ENCODE peak calls at places on chromosome 20, in nine cellular contexts. One of them, this sample, is unnamed. For H3K4me1, the result is how much of the 10 kb centered on the place peaks cover.

GRCh38 chr20:12098411-12098810 is 180.7 kb downstream of the BTBD3 start:
- DNase-seq in heart left ventricle: no peak
- DNase-seq in A549: no peak
- DNase-seq in CD8-positive, alpha-beta T cell: no peak
- DNase-seq in neural progenitor cell: no peak
- DNase-seq in effector memory CD4-positive, alpha-beta T cell: no peak
- DNase-seq in right atrium auricular region: no peak
- DNase-seq in GM23248: no peak
- DNase-seq in tibial artery: no peak
- DNase-seq in this sample: no peak

GRCh38 chr20:49583669-49584417 is 15.9 kb upstream of the PTGIS start:
- DNase-seq in tibial artery: peak
- DNase-seq in right atrium auricular region: peak
- DNase-seq in neural progenitor cell: no peak
- DNase-seq in GM23248: peak
- DNase-seq in heart left ventricle: peak
- DNase-seq in effector memory CD4-positive, alpha-beta T cell: no peak
- DNase-seq in CD8-positive, alpha-beta T cell: no peak
- DNase-seq in A549: peak
- DNase-seq in this sample: peak

GRCh38 chr20:5969348-5969935 is 19.0 kb downstream of the MCM8 start:
- DNase-seq in right atrium auricular region: no peak
- DNase-seq in effector memory CD4-positive, alpha-beta T cell: no peak
- DNase-seq in tibial artery: no peak
- DNase-seq in neural progenitor cell: peak
- DNase-seq in heart left ventricle: no peak
- DNase-seq in CD8-positive, alpha-beta T cell: no peak
- DNase-seq in GM23248: no peak
- DNase-seq in A549: no peak
- DNase-seq in this sample: no peak

GRCh38 chr20:36563415-36563814 is 10.0 kb upstream of the TGIF2 start:
- DNase-seq in GM23248: no peak
- DNase-seq in effector memory CD4-positive, alpha-beta T cell: no peak
- DNase-seq in neural progenitor cell: no peak
- DNase-seq in right atrium auricular region: no peak
- DNase-seq in CD8-positive, alpha-beta T cell: no peak
- DNase-seq in tibial artery: no peak
- DNase-seq in heart left ventricle: no peak
- DNase-seq in A549: no peak
- DNase-seq in this sample: no peak

GRCh38 chr20:14757728-14758127 is 420.3 kb upstream of the FLRT3 start:
- DNase-seq in GM23248: no peak
- DNase-seq in neural progenitor cell: peak
- DNase-seq in A549: no peak
- DNase-seq in effector memory CD4-positive, alpha-beta T cell: no peak
- DNase-seq in tibial artery: no peak
- DNase-seq in heart left ventricle: no peak
- DNase-seq in CD8-positive, alpha-beta T cell: no peak
- DNase-seq in right atrium auricular region: no peak
- DNase-seq in this sample: no peak

GRCh38 chr20:11906626-11907480 is 10.8 kb upstream of the BTBD3 start:
- DNase-seq in right atrium auricular region: no peak
- DNase-seq in A549: no peak
- DNase-seq in heart left ventricle: no peak
- DNase-seq in effector memory CD4-positive, alpha-beta T cell: no peak
- DNase-seq in tibial artery: no peak
- DNase-seq in CD8-positive, alpha-beta T cell: no peak
- DNase-seq in neural progenitor cell: no peak
- DNase-seq in GM23248: no peak
- DNase-seq in this sample: no peak

GRCh38 chr20:13231031-13231752 is 10.1 kb downstream of the ISM1 start:
- DNase-seq in GM23248: peak
- DNase-seq in heart left ventricle: no peak
- DNase-seq in right atrium auricular region: no peak
- DNase-seq in CD8-positive, alpha-beta T cell: peak
- DNase-seq in neural progenitor cell: no peak
- DNase-seq in effector memory CD4-positive, alpha-beta T cell: peak
- DNase-seq in tibial artery: no peak
- DNase-seq in A549: peak
- DNase-seq in this sample: no peak

GRCh38 chr20:59776626-59777320 is 156.7 kb downstream of the SYCP2 start:
- DNase-seq in A549: no peak
- DNase-seq in CD8-positive, alpha-beta T cell: no peak
- DNase-seq in tibial artery: peak
- DNase-seq in right atrium auricular region: peak
- DNase-seq in effector memory CD4-positive, alpha-beta T cell: no peak
- DNase-seq in heart left ventricle: peak
- DNase-seq in neural progenitor cell: no peak
- DNase-seq in GM23248: no peak
- DNase-seq in this sample: no peak

GRCh38 chr20:2468581-2469407 is 1.8 kb downstream of the SNRPB start:
- DNase-seq in tibial artery: no peak
- DNase-seq in neural progenitor cell: no peak
- DNase-seq in GM23248: peak
- DNase-seq in right atrium auricular region: no peak
- DNase-seq in heart left ventricle: no peak
- DNase-seq in A549: no peak
- DNase-seq in CD8-positive, alpha-beta T cell: no peak
- DNase-seq in effector memory CD4-positive, alpha-beta T cell: no peak
- DNase-seq in this sample: no peak

GRCh38 chr20:11195899-11196558 is 522.2 kb upstream of the JAG1 start:
- DNase-seq in right atrium auricular region: no peak
- DNase-seq in A549: peak
- DNase-seq in heart left ventricle: no peak
- DNase-seq in GM23248: peak
- DNase-seq in tibial artery: no peak
- DNase-seq in neural progenitor cell: no peak
- DNase-seq in effector memory CD4-positive, alpha-beta T cell: no peak
- DNase-seq in CD8-positive, alpha-beta T cell: no peak
- DNase-seq in this sample: peak

GRCh38 chr20:46010491-46011405 is 2.0 kb downstream of the MMP9 start:
- DNase-seq in heart left ventricle: no peak
- DNase-seq in neural progenitor cell: peak
- DNase-seq in effector memory CD4-positive, alpha-beta T cell: peak
- DNase-seq in CD8-positive, alpha-beta T cell: peak
- DNase-seq in tibial artery: no peak
- DNase-seq in right atrium auricular region: no peak
- DNase-seq in GM23248: peak
- DNase-seq in A549: no peak
- DNase-seq in this sample: no peak

GRCh38 chr20:53276143-53276542 is 304.0 kb downstream of the TSHZ2 start:
- DNase-seq in CD8-positive, alpha-beta T cell: no peak
- DNase-seq in effector memory CD4-positive, alpha-beta T cell: no peak
- DNase-seq in GM23248: peak
- DNase-seq in right atrium auricular region: no peak
- DNase-seq in A549: no peak
- DNase-seq in neural progenitor cell: no peak
- DNase-seq in tibial artery: no peak
- DNase-seq in heart left ventricle: no peak
- DNase-seq in this sample: no peak

GRCh38 chr20:14956538-14956937 is 619.1 kb upstream of the FLRT3 start:
- DNase-seq in neural progenitor cell: no peak
- DNase-seq in CD8-positive, alpha-beta T cell: no peak
- DNase-seq in A549: no peak
- DNase-seq in tibial artery: no peak
- DNase-seq in effector memory CD4-positive, alpha-beta T cell: no peak
- DNase-seq in GM23248: no peak
- DNase-seq in right atrium auricular region: no peak
- DNase-seq in heart left ventricle: no peak
- DNase-seq in this sample: no peak

GRCh38 chr20:9942736-9943135 is 92.1 kb upstream of the ANKEF1 start:
- DNase-seq in CD8-positive, alpha-beta T cell: no peak
- DNase-seq in right atrium auricular region: no peak
- DNase-seq in heart left ventricle: no peak
- DNase-seq in GM23248: no peak
- DNase-seq in effector memory CD4-positive, alpha-beta T cell: no peak
- DNase-seq in A549: no peak
- DNase-seq in neural progenitor cell: no peak
- DNase-seq in tibial artery: no peak
- DNase-seq in this sample: no peak

GRCh38 chr20:54525906-54526596 is 50.7 kb downstream of the DOK5 start:
- DNase-seq in GM23248: no peak
- DNase-seq in right atrium auricular region: no peak
- DNase-seq in heart left ventricle: no peak
- DNase-seq in CD8-positive, alpha-beta T cell: no peak
- DNase-seq in neural progenitor cell: peak
- DNase-seq in effector memory CD4-positive, alpha-beta T cell: no peak
- DNase-seq in A549: no peak
- DNase-seq in tibial artery: no peak
- DNase-seq in this sample: no peak

GRCh38 chr20:33576432-33576883 is 85.7 kb upstream of the C20orf144 start:
- DNase-seq in GM23248: no peak
- DNase-seq in heart left ventricle: no peak
- DNase-seq in effector memory CD4-positive, alpha-beta T cell: no peak
- DNase-seq in right atrium auricular region: no peak
- DNase-seq in CD8-positive, alpha-beta T cell: no peak
- DNase-seq in tibial artery: no peak
- DNase-seq in neural progenitor cell: no peak
- DNase-seq in A549: peak
- DNase-seq in this sample: no peak

DNA sequence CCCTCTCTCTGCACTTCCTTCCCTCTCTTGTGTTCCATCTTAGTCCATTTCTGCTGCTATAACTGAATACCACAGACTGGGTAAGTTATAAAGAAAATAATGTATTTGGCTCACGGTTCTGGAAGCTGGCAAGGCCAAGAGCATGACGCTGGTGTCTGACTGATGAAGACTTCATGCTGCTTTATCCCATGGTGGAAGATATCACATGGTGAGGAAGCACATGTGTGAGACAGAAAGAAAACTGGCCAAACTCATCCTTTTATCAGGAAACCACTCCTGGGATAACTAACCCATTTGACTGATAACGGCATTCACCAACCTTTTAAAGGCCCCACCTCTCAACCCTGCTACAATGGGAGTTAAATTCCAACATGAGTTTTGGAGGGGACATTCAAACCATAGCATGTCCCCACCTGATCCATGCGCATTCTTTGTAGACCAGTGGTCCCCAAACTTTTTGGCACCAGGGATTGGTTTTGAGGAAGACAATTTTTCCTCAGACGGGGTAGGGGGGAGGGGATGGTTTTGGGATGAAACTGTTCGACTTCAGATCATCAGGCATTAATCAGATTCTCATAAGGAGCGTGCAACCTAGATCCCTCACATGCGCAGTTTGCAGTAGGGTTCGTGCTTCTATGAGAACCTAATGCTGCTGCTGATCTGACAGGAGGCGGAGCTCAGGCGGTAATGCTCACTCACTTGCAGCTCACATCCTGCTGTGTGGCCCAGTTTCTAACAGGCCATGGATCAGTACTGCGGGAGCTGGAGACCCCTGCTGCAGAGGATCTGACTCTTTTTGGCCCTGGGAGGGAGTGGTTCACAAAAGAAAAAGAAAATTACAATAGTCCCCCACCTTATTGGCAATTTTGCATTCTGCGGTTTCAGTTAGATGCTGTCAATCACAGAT is 71.7 kb upstream of the RNF24 start:
- DNase-seq in tibial artery: no peak
- DNase-seq in heart left ventricle: no peak
- DNase-seq in A549: no peak
- DNase-seq in right atrium auricular region: no peak
- DNase-seq in neural progenitor cell: no peak
- DNase-seq in effector memory CD4-positive, alpha-beta T cell: no peak
- DNase-seq in GM23248: no peak
- DNase-seq in CD8-positive, alpha-beta T cell: no peak
- DNase-seq in this sample: no peak
- H3K4me1 ChIP-seq in tibial artery: under half
- H3K4me1 ChIP-seq in heart left ventricle: under half
- H3K4me1 ChIP-seq in A549: under half
- H3K4me1 ChIP-seq in right atrium auricular region: under half
- H3K4me1 ChIP-seq in neural progenitor cell: under half
- H3K4me1 ChIP-seq in effector memory CD4-positive, alpha-beta T cell: under half
- H3K4me1 ChIP-seq in GM23248: under half
- H3K4me1 ChIP-seq in CD8-positive, alpha-beta T cell: under half
- H3K4me1 ChIP-seq in this sample: under half

GRCh38 chr20:32539063-32539816 is 45.9 kb downstream of the NOL4L start:
- DNase-seq in tibial artery: no peak
- DNase-seq in neural progenitor cell: no peak
- DNase-seq in heart left ventricle: no peak
- DNase-seq in A549: no peak
- DNase-seq in CD8-positive, alpha-beta T cell: no peak
- DNase-seq in GM23248: peak
- DNase-seq in effector memory CD4-positive, alpha-beta T cell: no peak
- DNase-seq in right atrium auricular region: no peak
- DNase-seq in this sample: no peak
- H3K4me1 ChIP-seq in tibial artery: under half
- H3K4me1 ChIP-seq in neural progenitor cell: under half
- H3K4me1 ChIP-seq in heart left ventricle: under half
- H3K4me1 ChIP-seq in A549: under half
- H3K4me1 ChIP-seq in CD8-positive, alpha-beta T cell: half or more
- H3K4me1 ChIP-seq in GM23248: under half
- H3K4me1 ChIP-seq in effector memory CD4-positive, alpha-beta T cell: half or more
- H3K4me1 ChIP-seq in right atrium auricular region: under half
- H3K4me1 ChIP-seq in this sample: under half

GRCh38 chr20:24734139-24734538 is 214.9 kb upstream of the CST7 start:
- DNase-seq in tibial artery: no peak
- DNase-seq in CD8-positive, alpha-beta T cell: no peak
- DNase-seq in neural progenitor cell: no peak
- DNase-seq in heart left ventricle: no peak
- DNase-seq in A549: no peak
- DNase-seq in right atrium auricular region: no peak
- DNase-seq in GM23248: no peak
- DNase-seq in effector memory CD4-positive, alpha-beta T cell: no peak
- DNase-seq in this sample: no peak
- H3K4me1 ChIP-seq in tibial artery: under half
- H3K4me1 ChIP-seq in CD8-positive, alpha-beta T cell: under half
- H3K4me1 ChIP-seq in neural progenitor cell: under half
- H3K4me1 ChIP-seq in heart left ventricle: under half
- H3K4me1 ChIP-seq in A549: under half
- H3K4me1 ChIP-seq in right atrium auricular region: under half
- H3K4me1 ChIP-seq in GM23248: under half
- H3K4me1 ChIP-seq in effector memory CD4-positive, alpha-beta T cell: under half
- H3K4me1 ChIP-seq in this sample: under half

DNA sequence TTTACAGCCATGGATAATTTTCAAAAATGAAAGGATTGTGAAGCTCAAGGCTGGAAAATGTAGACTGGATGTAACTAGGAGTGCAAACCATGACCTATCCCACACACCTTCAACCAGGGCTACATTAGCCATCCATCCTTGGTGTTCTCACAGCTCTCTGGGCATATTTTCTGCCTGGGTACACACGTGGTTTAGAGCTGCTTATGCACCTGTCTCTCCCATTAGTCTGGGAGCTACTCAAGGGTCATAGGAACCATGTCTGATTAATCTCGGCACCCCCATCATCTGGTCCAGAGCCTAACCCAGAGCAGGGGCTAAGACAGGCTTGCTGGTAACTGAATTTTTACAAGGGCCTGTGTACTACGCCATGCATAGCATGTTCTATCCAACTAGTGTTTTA is 25.2 kb upstream of the FAM83C start:
- DNase-seq in tibial artery: no peak
- DNase-seq in A549: no peak
- DNase-seq in GM23248: no peak
- DNase-seq in heart left ventricle: no peak
- DNase-seq in neural progenitor cell: no peak
- DNase-seq in effector memory CD4-positive, alpha-beta T cell: no peak
- DNase-seq in right atrium auricular region: no peak
- DNase-seq in CD8-positive, alpha-beta T cell: no peak
- DNase-seq in this sample: no peak
- H3K4me1 ChIP-seq in tibial artery: under half
- H3K4me1 ChIP-seq in A549: half or more
- H3K4me1 ChIP-seq in GM23248: half or more
- H3K4me1 ChIP-seq in heart left ventricle: under half
- H3K4me1 ChIP-seq in neural progenitor cell: under half
- H3K4me1 ChIP-seq in effector memory CD4-positive, alpha-beta T cell: under half
- H3K4me1 ChIP-seq in right atrium auricular region: under half
- H3K4me1 ChIP-seq in CD8-positive, alpha-beta T cell: under half
- H3K4me1 ChIP-seq in this sample: under half

This sample was measured in uterus.